ENCODE peak calls at places on chromosomes 1 and 21, in five cellular contexts. One of them, this sample, is unnamed.

GRCh38 chr1:154867841-154868610 is 2.1 kb downstream of the KCNN3 start:
- DNase-seq in lower lobe of right lung: no peak
- DNase-seq in HCT116: no peak
- DNase-seq in CD8-positive, alpha-beta T cell: no peak
- DNase-seq in HFFc6: no peak
- DNase-seq in this sample: no peak

GRCh38 chr21:42031816-42032215 is 21.7 kb upstream of the ZBTB21 start:
- DNase-seq in CD8-positive, alpha-beta T cell: no peak
- DNase-seq in lower lobe of right lung: peak; percentile 15
- DNase-seq in HFFc6: no peak
- DNase-seq in HCT116: no peak
- DNase-seq in this sample: no peak

GRCh38 chr1:1196431-1197187 is 9.8 kb downstream of the TNFRSF18 start:
- DNase-seq in CD8-positive, alpha-beta T cell: no peak
- DNase-seq in HCT116: no peak
- DNase-seq in HFFc6: no peak
- DNase-seq in lower lobe of right lung: peak; percentile 34
- DNase-seq in this sample: peak; percentile 36

GRCh38 chr1:227058321-227058751 is 118.2 kb downstream of the COQ8A start:
- DNase-seq in HFFc6: peak; percentile 72
- DNase-seq in lower lobe of right lung: no peak
- DNase-seq in HCT116: no peak
- DNase-seq in CD8-positive, alpha-beta T cell: no peak
- DNase-seq in this sample: no peak

GRCh38 chr1:246618240-246618639 is 52.0 kb downstream of the CNST start:
- DNase-seq in HCT116: no peak
- DNase-seq in lower lobe of right lung: no peak
- DNase-seq in HFFc6: no peak
- DNase-seq in CD8-positive, alpha-beta T cell: no peak
- DNase-seq in this sample: no peak

GRCh38 chr21:28345934-28346333 is 646.7 kb downstream of the LTN1 start:
- DNase-seq in HCT116: no peak
- DNase-seq in HFFc6: no peak
- DNase-seq in lower lobe of right lung: no peak
- DNase-seq in CD8-positive, alpha-beta T cell: no peak
- DNase-seq in this sample: no peak

GRCh38 chr1:8598060-8598724 is 219.2 kb downstream of the RERE start:
- DNase-seq in CD8-positive, alpha-beta T cell: no peak
- DNase-seq in HCT116: no peak
- DNase-seq in HFFc6: peak; percentile 43
- DNase-seq in lower lobe of right lung: no peak
- DNase-seq in this sample: no peak

GRCh38 chr1:2595812-2596529 is 9.4 kb downstream of the PRXL2B start:
- DNase-seq in HCT116: no peak
- DNase-seq in CD8-positive, alpha-beta T cell: no peak
- DNase-seq in HFFc6: no peak
- DNase-seq in lower lobe of right lung: no peak
- DNase-seq in this sample: peak; percentile 42

GRCh38 chr1:94783342-94784264 is 36.6 kb upstream of the SLC44A3 start:
- DNase-seq in CD8-positive, alpha-beta T cell: no peak
- DNase-seq in HFFc6: peak; percentile 42
- DNase-seq in HCT116: no peak
- DNase-seq in lower lobe of right lung: peak; percentile 86
- DNase-seq in this sample: no peak

GRCh38 chr1:227544067-227544655 is 19.2 kb upstream of the ZNF678 start:
- DNase-seq in HFFc6: no peak
- DNase-seq in CD8-positive, alpha-beta T cell: no peak
- DNase-seq in lower lobe of right lung: no peak
- DNase-seq in HCT116: no peak
- DNase-seq in this sample: no peak

GRCh38 chr1:67213948-67214347 is 47.7 kb downstream of the IL23R start:
- DNase-seq in lower lobe of right lung: no peak
- DNase-seq in HCT116: no peak
- DNase-seq in CD8-positive, alpha-beta T cell: no peak
- DNase-seq in HFFc6: no peak
- DNase-seq in this sample: no peak

GRCh38 chr1:34115233-34115632 is 49.8 kb downstream of the CSMD2 start:
- DNase-seq in HFFc6: no peak
- DNase-seq in lower lobe of right lung: no peak
- DNase-seq in HCT116: no peak
- DNase-seq in CD8-positive, alpha-beta T cell: no peak
- DNase-seq in this sample: no peak

GRCh38 chr1:83860506-83861221 is 138.3 kb downstream of the TTLL7 start:
- DNase-seq in lower lobe of right lung: peak; percentile 89
- DNase-seq in HCT116: peak; percentile 31
- DNase-seq in CD8-positive, alpha-beta T cell: peak; percentile 86
- DNase-seq in HFFc6: no peak
- DNase-seq in this sample: peak; percentile 62

GRCh38 chr1:36464605-36465393 is 615 bp upstream of the MRPS15 start:
- DNase-seq in CD8-positive, alpha-beta T cell: no peak
- DNase-seq in lower lobe of right lung: no peak
- DNase-seq in HCT116: no peak
- DNase-seq in HFFc6: no peak
- DNase-seq in this sample: no peak

GRCh38 chr1:209622841-209623829 is 29.1 kb downstream of the LAMB3 start:
- DNase-seq in CD8-positive, alpha-beta T cell: no peak
- DNase-seq in lower lobe of right lung: no peak
- DNase-seq in HCT116: no peak
- DNase-seq in HFFc6: no peak
- DNase-seq in this sample: no peak

GRCh38 chr1:2593251-2593878 is 6.8 kb downstream of the PRXL2B start:
- DNase-seq in HCT116: no peak
- DNase-seq in HFFc6: no peak
- DNase-seq in CD8-positive, alpha-beta T cell: no peak
- DNase-seq in lower lobe of right lung: peak; percentile 42
- DNase-seq in this sample: peak; percentile 51

GRCh38 chr1:42957229-42957879 is 1.3 kb downstream of the SLC2A1 start:
- DNase-seq in HCT116: no peak
- DNase-seq in CD8-positive, alpha-beta T cell: peak; percentile 63
- DNase-seq in HFFc6: no peak
- DNase-seq in lower lobe of right lung: no peak
- DNase-seq in this sample: no peak

GRCh38 chr1:67479146-67479891 is 49.1 kb upstream of the SERBP1 start:
- DNase-seq in CD8-positive, alpha-beta T cell: no peak
- DNase-seq in HCT116: no peak
- DNase-seq in lower lobe of right lung: no peak
- DNase-seq in HFFc6: no peak
- DNase-seq in this sample: no peak

GRCh38 chr1:59595774-59596173 is 219.0 kb upstream of the HOOK1 start:
- DNase-seq in HFFc6: peak; percentile 77
- DNase-seq in HCT116: no peak
- DNase-seq in lower lobe of right lung: no peak
- DNase-seq in CD8-positive, alpha-beta T cell: no peak
- DNase-seq in this sample: no peak

GRCh38 chr21:43343992-43344886 is 82.7 kb downstream of the SIK1 start:
- DNase-seq in HCT116: no peak
- DNase-seq in HFFc6: no peak
- DNase-seq in CD8-positive, alpha-beta T cell: no peak
- DNase-seq in lower lobe of right lung: peak; percentile 87
- DNase-seq in this sample: no peak

GRCh38 chr1:167666416-167666815 is 36.4 kb downstream of the RCSD1 start:
- DNase-seq in HCT116: no peak
- DNase-seq in lower lobe of right lung: no peak
- DNase-seq in CD8-positive, alpha-beta T cell: no peak
- DNase-seq in HFFc6: peak; percentile 16
- DNase-seq in this sample: no peak

GRCh38 chr1:17030186-17030585 is 18.5 kb upstream of the ATP13A2 start:
- DNase-seq in HFFc6: no peak
- DNase-seq in CD8-positive, alpha-beta T cell: no peak
- DNase-seq in HCT116: no peak
- DNase-seq in lower lobe of right lung: no peak
- DNase-seq in this sample: no peak

GRCh38 chr1:202479630-202480029 is 131.1 kb downstream of the PPP1R12B start:
- DNase-seq in HFFc6: no peak
- DNase-seq in HCT116: no peak
- DNase-seq in CD8-positive, alpha-beta T cell: no peak
- DNase-seq in lower lobe of right lung: no peak
- DNase-seq in this sample: no peak

GRCh38 chr1:25120286-25120685 is 112.0 kb downstream of the SYF2 start:
- DNase-seq in HFFc6: no peak
- DNase-seq in HCT116: no peak
- DNase-seq in CD8-positive, alpha-beta T cell: no peak
- DNase-seq in lower lobe of right lung: no peak
- DNase-seq in this sample: no peak

GRCh38 chr1:48469616-48470500 is 2.1 kb downstream of the SPATA6 start:
- DNase-seq in CD8-positive, alpha-beta T cell: no peak
- DNase-seq in HCT116: no peak
- DNase-seq in lower lobe of right lung: peak; percentile 76
- DNase-seq in HFFc6: no peak
- DNase-seq in this sample: peak; percentile 64

GRCh38 chr1:70486676-70487470 is 75.8 kb downstream of the CTH start:
- DNase-seq in HFFc6: peak; percentile 79
- DNase-seq in CD8-positive, alpha-beta T cell: no peak
- DNase-seq in lower lobe of right lung: no peak
- DNase-seq in HCT116: no peak
- DNase-seq in this sample: no peak

GRCh38 chr1:181111559-181111958 is 23.1 kb downstream of the IER5 start:
- DNase-seq in HFFc6: no peak
- DNase-seq in HCT116: no peak
- DNase-seq in lower lobe of right lung: no peak
- DNase-seq in CD8-positive, alpha-beta T cell: no peak
- DNase-seq in this sample: no peak
- TF ChIP-seq CTCF in HFFc6: no peak
- TF ChIP-seq CTCF in HCT116: no peak
- TF ChIP-seq CTCF in lower lobe of right lung: no peak
- TF ChIP-seq CTCF in CD8-positive, alpha-beta T cell: no peak
- TF ChIP-seq CTCF in this sample: no peak

DNA sequence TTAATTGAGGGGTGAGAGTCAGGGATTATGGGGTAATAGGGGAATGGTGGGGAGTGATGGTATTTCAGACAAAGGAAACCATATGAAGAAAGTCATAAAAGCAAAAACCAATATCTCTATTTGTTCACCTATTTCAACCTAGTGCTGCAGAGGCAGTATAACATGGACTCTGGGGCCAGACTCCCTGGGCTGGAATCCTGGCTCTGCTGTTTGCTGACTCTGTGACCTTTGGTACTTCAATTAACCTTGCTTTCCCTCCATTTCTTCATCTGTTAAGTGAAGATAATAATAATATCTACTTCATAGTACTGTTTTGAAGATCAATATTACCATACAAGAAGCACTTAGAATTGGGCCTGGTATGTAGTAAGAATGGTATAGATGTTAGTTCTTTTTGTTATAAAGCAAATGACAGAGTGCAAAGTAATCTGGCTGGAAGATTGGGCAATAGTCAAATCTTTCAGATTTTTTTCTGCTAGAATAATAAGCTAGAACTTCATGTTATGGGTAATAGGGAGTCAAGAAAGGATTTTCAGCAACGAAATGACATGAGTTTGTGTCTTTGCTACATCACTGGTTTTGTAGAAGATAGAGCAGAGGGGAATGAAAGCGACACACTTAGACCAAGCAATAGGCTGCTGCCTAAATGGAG is 9.0 kb downstream of the EPHX4 start:
- DNase-seq in HFFc6: no peak
- DNase-seq in lower lobe of right lung: no peak
- DNase-seq in HCT116: no peak
- DNase-seq in CD8-positive, alpha-beta T cell: no peak
- DNase-seq in this sample: no peak
- TF ChIP-seq CTCF in HFFc6: no peak
- TF ChIP-seq CTCF in lower lobe of right lung: no peak
- TF ChIP-seq CTCF in HCT116: no peak
- TF ChIP-seq CTCF in CD8-positive, alpha-beta T cell: no peak
- TF ChIP-seq CTCF in this sample: no peak

GRCh38 chr1:28328228-28328648 is 602 bp upstream of the MED18 start:
- DNase-seq in HFFc6: no peak
- DNase-seq in CD8-positive, alpha-beta T cell: no peak
- DNase-seq in lower lobe of right lung: no peak
- DNase-seq in HCT116: no peak
- DNase-seq in this sample: no peak

GRCh38 chr1:28322209-28322608 is 6.6 kb upstream of the MED18 start:
- DNase-seq in HFFc6: no peak
- DNase-seq in lower lobe of right lung: no peak
- DNase-seq in CD8-positive, alpha-beta T cell: no peak
- DNase-seq in HCT116: no peak
- DNase-seq in this sample: no peak

GRCh38 chr1:28326505-28326904 is 2.3 kb upstream of the MED18 start:
- DNase-seq in CD8-positive, alpha-beta T cell: no peak
- DNase-seq in lower lobe of right lung: no peak
- DNase-seq in HCT116: no peak
- DNase-seq in HFFc6: no peak
- DNase-seq in this sample: no peak

GRCh38 chr1:28326980-28327379 is 1.9 kb upstream of the MED18 start:
- DNase-seq in CD8-positive, alpha-beta T cell: no peak
- DNase-seq in HCT116: no peak
- DNase-seq in HFFc6: no peak
- DNase-seq in lower lobe of right lung: no peak
- DNase-seq in this sample: peak; percentile 51

GRCh38 chr1:28323720-28324119 is 5.1 kb upstream of the MED18 start:
- DNase-seq in HCT116: no peak
- DNase-seq in HFFc6: no peak
- DNase-seq in CD8-positive, alpha-beta T cell: no peak
- DNase-seq in lower lobe of right lung: no peak
- DNase-seq in this sample: no peak
- TF ChIP-seq CTCF in HCT116: no peak
- TF ChIP-seq CTCF in HFFc6: no peak
- TF ChIP-seq CTCF in CD8-positive, alpha-beta T cell: no peak
- TF ChIP-seq CTCF in lower lobe of right lung: no peak
- TF ChIP-seq CTCF in this sample: no peak

GRCh38 chr1:118945460-118945859 is 42.7 kb downstream of the TBX15 start:
- DNase-seq in HFFc6: peak; percentile 25
- DNase-seq in CD8-positive, alpha-beta T cell: no peak
- DNase-seq in lower lobe of right lung: no peak
- DNase-seq in HCT116: no peak
- DNase-seq in this sample: no peak
- TF ChIP-seq CTCF in HFFc6: no peak
- TF ChIP-seq CTCF in CD8-positive, alpha-beta T cell: no peak
- TF ChIP-seq CTCF in lower lobe of right lung: no peak
- TF ChIP-seq CTCF in HCT116: no peak
- TF ChIP-seq CTCF in this sample: no peak

GRCh38 chr1:27937524-27937836 is 2.7 kb downstream of the SMPDL3B start:
- DNase-seq in lower lobe of right lung: no peak
- DNase-seq in HCT116: no peak
- DNase-seq in CD8-positive, alpha-beta T cell: no peak
- DNase-seq in HFFc6: no peak
- DNase-seq in this sample: no peak

GRCh38 chr1:27936370-27936769 is 1.6 kb downstream of the SMPDL3B start:
- DNase-seq in HCT116: no peak
- DNase-seq in lower lobe of right lung: no peak
- DNase-seq in HFFc6: no peak
- DNase-seq in CD8-positive, alpha-beta T cell: no peak
- DNase-seq in this sample: no peak

GRCh38 chr1:27938488-27938887 is 3.7 kb downstream of the SMPDL3B start:
- DNase-seq in lower lobe of right lung: no peak
- DNase-seq in CD8-positive, alpha-beta T cell: no peak
- DNase-seq in HFFc6: no peak
- DNase-seq in HCT116: no peak
- DNase-seq in this sample: no peak

GRCh38 chr1:27935721-27936120 is 921 bp downstream of the SMPDL3B start:
- DNase-seq in lower lobe of right lung: no peak
- DNase-seq in HCT116: no peak
- DNase-seq in HFFc6: no peak
- DNase-seq in CD8-positive, alpha-beta T cell: no peak
- DNase-seq in this sample: no peak

GRCh38 chr1:27934818-27935549 is at the start of gene SMPDL3B:
- DNase-seq in HFFc6: no peak
- DNase-seq in HCT116: peak; percentile 69
- DNase-seq in CD8-positive, alpha-beta T cell: no peak
- DNase-seq in lower lobe of right lung: peak; percentile 82
- DNase-seq in this sample: no peak
- TF ChIP-seq CTCF in HFFc6: peak; percentile 12
- TF ChIP-seq CTCF in HCT116: peak; percentile 36
- TF ChIP-seq CTCF in CD8-positive, alpha-beta T cell: no peak
- TF ChIP-seq CTCF in lower lobe of right lung: peak; percentile 32
- TF ChIP-seq CTCF in this sample: no peak